ENCODE peak calls at places on chromosomes 6 and 20, in six cellular contexts. Z, W, O, F, B and K are unnamed samples.

GRCh38 chr20:46230811-46231282 is 77.5 kb downstream of the CDH22 start:
- DNase-seq in W (no peak), O (peak), F (no peak), Z (peak), B (no peak), K (no peak)

GRCh38 chr6:12592634-12593033 is 123.9 kb upstream of the PHACTR1 start:
- DNase-seq in O (peak), F (no peak), B (no peak), Z (peak), W (no peak), K (no peak)

GRCh38 chr6:126337323-126337722 is 2.6 kb upstream of the CENPW start:
- DNase-seq in F (no peak), W (no peak), O (peak), B (no peak), Z (peak), K (no peak)

GRCh38 chr6:151494235-151494950 is 576 bp downstream of the CCDC170 start:
- DNase-seq in B (no peak), W (no peak), F (no peak), Z (peak), O (peak), K (peak)

GRCh38 chr6:170124836-170125235 is 166.0 kb downstream of the DLL1 start:
- DNase-seq in W (peak), F (peak), Z (no peak), B (no peak), O (no peak), K (no peak)

GRCh38 chr6:42158011-42158410 is 15.2 kb upstream of the GUCA1A start:
- DNase-seq in F (no peak), B (no peak), O (peak), Z (peak), W (no peak), K (no peak)

GRCh38 chr6:15429146-15430110 is 183.6 kb downstream of the JARID2 start:
- DNase-seq in O (peak), B (no peak), W (no peak), F (no peak), Z (peak), K (no peak)

GRCh38 chr6:47822856-47823554 is 41.2 kb downstream of the OPN5 start:
- DNase-seq in O (peak), W (no peak), Z (peak), F (no peak), B (no peak), K (no peak)

GRCh38 chr20:47392721-47393073 is 36.2 kb upstream of the ZMYND8 start:
- DNase-seq in W (no peak), O (no peak), B (no peak), Z (peak), F (no peak), K (no peak)

GRCh38 chr6:52155791-52156576 is 30.2 kb upstream of the IL17A start:
- DNase-seq in Z (peak), B (no peak), O (no peak), W (no peak), F (no peak), K (no peak)

GRCh38 chr6:12848969-12849368 is 132.4 kb downstream of the PHACTR1 start:
- DNase-seq in W (no peak), Z (peak), O (no peak), B (no peak), F (no peak), K (no peak)

GRCh38 chr20:2820896-2821869 is 5.0 kb downstream of the TMEM239 start:
- DNase-seq in O (no peak), W (no peak), Z (no peak), F (no peak), B (no peak), K (no peak)

GRCh38 chr6:5115168-5115567 is 30.0 kb downstream of the PPP1R3G start:
- DNase-seq in Z (no peak), B (no peak), W (no peak), O (peak), F (peak), K (no peak)

GRCh38 chr20:50815162-50815989 is 20.5 kb downstream of the BCAS4 start:
- DNase-seq in W (no peak), O (peak), F (no peak), B (no peak), Z (peak), K (peak)

GRCh38 chr20:10970109-10970508 is 296.3 kb upstream of the JAG1 start:
- DNase-seq in B (no peak), W (no peak), Z (peak), F (no peak), O (no peak), K (no peak)

GRCh38 chr6:12530345-12530744 is 186.2 kb upstream of the PHACTR1 start:
- DNase-seq in Z (no peak), O (no peak), F (no peak), B (no peak), W (no peak), K (no peak)

GRCh38 chr20:45358282-45359068 is 4.5 kb upstream of the SYS1 start:
- DNase-seq in Z (peak), W (no peak), O (peak), F (no peak), B (no peak), K (no peak)

GRCh38 chr6:28802417-28803336 is 121.1 kb downstream of the TRIM27 start:
- DNase-seq in O (peak), F (no peak), B (peak), Z (peak), W (no peak), K (no peak)

GRCh38 chr20:1883986-1884385 is 11.2 kb upstream of the SIRPA start:
- DNase-seq in Z (no peak), F (no peak), O (no peak), B (no peak), W (no peak), K (no peak)

GRCh38 chr6:19052219-19052618 is 665.1 kb downstream of the RNF144B start:
- DNase-seq in W (no peak), F (no peak), B (no peak), O (peak), Z (peak), K (no peak)

GRCh38 chr6:76742919-76743318 is 670.5 kb upstream of the IMPG1 start:
- DNase-seq in O (peak), W (no peak), B (no peak), F (no peak), Z (no peak), K (no peak)

GRCh38 chr20:14860410-14860814 is 523.0 kb upstream of the FLRT3 start:
- DNase-seq in Z (no peak), O (no peak), B (no peak), F (no peak), W (no peak), K (no peak)

GRCh38 chr6:74749211-74750142 is 456.4 kb downstream of the COL12A1 start:
- DNase-seq in B (no peak), W (no peak), Z (peak), F (no peak), O (peak), K (no peak)

GRCh38 chr6:15044146-15044882 is 201.6 kb upstream of the JARID2 start:
- DNase-seq in Z (peak), F (no peak), O (no peak), B (no peak), W (no peak), K (no peak)

GRCh38 chr6:165889636-165890403 is 226.8 kb upstream of the PDE10A start:
- DNase-seq in F (no peak), Z (peak), B (no peak), W (no peak), O (peak), K (no peak)

GRCh38 chr6:117908246-117909107 is 1.4 kb downstream of the SLC35F1 start:
- DNase-seq in O (no peak), W (no peak), F (no peak), Z (peak), B (no peak), K (no peak)

GRCh38 chr6:41051873-41052272 is 1.1 kb upstream of the APOBEC2 start:
- DNase-seq in F (no peak), W (no peak), O (no peak), Z (no peak), B (no peak), K (no peak)

GRCh38 chr20:48350291-48350988 is 477.4 kb downstream of the PREX1 start:
- DNase-seq in B (peak), F (no peak), O (peak), W (no peak), Z (no peak), K (peak)

GRCh38 chr20:23879811-23880374 is 345 bp upstream of the CST5 start:
- DNase-seq in F (no peak), B (no peak), W (no peak), O (no peak), Z (no peak), K (no peak)

GRCh38 chr6:159110013-159110412 is 59.2 kb upstream of the FNDC1 start:
- DNase-seq in O (peak), F (no peak), Z (peak), B (peak), W (no peak), K (no peak)

GRCh38 chr6:159252955-159253508 is 83.8 kb downstream of the FNDC1 start:
- DNase-seq in W (no peak), F (no peak), Z (peak), O (peak), B (peak), K (peak)

GRCh38 chr20:63594043-63594561 is 20.1 kb upstream of the HELZ2 start:
- DNase-seq in W (no peak), O (peak), Z (peak), B (no peak), F (no peak), K (no peak)

GRCh38 chr20:50019466-50020256 is 36.9 kb downstream of the SNAI1 start:
- DNase-seq in Z (no peak), F (no peak), W (no peak), O (no peak), B (peak), K (no peak)

GRCh38 chr20:44435630-44436335 is 39.9 kb upstream of the TTPAL start:
- DNase-seq in W (no peak), F (no peak), O (no peak), B (no peak), Z (no peak), K (no peak)